ENCODE peak calls at places on chromosomes 7 and 10, in ten cellular contexts. N is left ventricle myocardium inferior; J is left ventricle myocardium superior; Y is effector memory CD8-positive, alpha-beta T cell; H is ascending aorta; V is stimulated activated CD4-positive, alpha-beta T cell treated with anti-CD3 and anti-CD28 coated beads, Interleukin-2, amount 100 ng/mL, for 24 hours; Q is lower lobe of right lung; D is CD8-positive, alpha-beta memory T cell; C is midbrain; O is neural crest cell. R is an unnamed sample.

GRCh38 chr10:4736183-4736582 is 89.8 kb upstream of the AKR1E2 start:
- DNase-seq in N (no peak), J (no peak), Y (no peak), H (no peak), V (no peak), Q (no peak), D (no peak), C (no peak), O (no peak), R (no peak)

GRCh38 chr7:29091722-29092121 is 54.6 kb downstream of the CPVL start:
- DNase-seq in N (no peak), J (no peak), Y (no peak), H (no peak), V (no peak), Q (no peak), D (no peak), C (no peak), O (no peak), R (no peak)

GRCh38 chr10:60932756-60933155 is 11.2 kb downstream of the RHOBTB1 start:
- DNase-seq in N (no peak), J (no peak), Y (no peak), H (no peak), V (no peak), Q (no peak), D (no peak), C (no peak), O (no peak), R (no peak)

GRCh38 chr7:158646766-158647474 is 57.7 kb downstream of the NCAPG2 start:
- DNase-seq in N (no peak), J (no peak), Y (no peak), H (no peak), V (no peak), Q (no peak), D (no peak), C (no peak), O (peak; percentile 16), R (peak; percentile 3)

GRCh38 chr10:24518981-24519597 is 204.6 kb downstream of the ARHGAP21 start:
- DNase-seq in N (peak; percentile 28), J (peak; percentile 36), Y (no peak), H (peak; percentile 74), V (peak; percentile 47), Q (peak; percentile 48), D (no peak), C (peak; percentile 77), O (peak; percentile 80), R (peak; percentile 77)

GRCh38 chr10:114682121-114682520 is 24.0 kb upstream of the ABLIM1 start:
- DNase-seq in N (no peak), J (no peak), Y (no peak), H (no peak), V (no peak), Q (no peak), D (no peak), C (no peak), O (no peak), R (peak; percentile 54)

GRCh38 chr10:6135039-6135438 is 46.2 kb downstream of the RBM17 start:
- DNase-seq in N (no peak), J (no peak), Y (no peak), H (no peak), V (no peak), Q (no peak), D (no peak), C (no peak), O (no peak), R (no peak)

GRCh38 chr10:127976701-127977367 is 69.9 kb downstream of the PTPRE start:
- DNase-seq in N (no peak), J (no peak), Y (no peak), H (peak; percentile 35), V (no peak), Q (no peak), D (no peak), C (no peak), O (no peak), R (no peak)

GRCh38 chr10:28631896-28632596 is 45.3 kb upstream of the BAMBI start:
- DNase-seq in N (no peak), J (no peak), Y (no peak), H (no peak), V (no peak), Q (no peak), D (no peak), C (no peak), O (no peak), R (no peak)

GRCh38 chr10:4243651-4244050 is 458.6 kb upstream of the KLF6 start:
- DNase-seq in N (no peak), J (no peak), Y (no peak), H (peak; percentile 86), V (no peak), Q (no peak), D (no peak), C (no peak), O (no peak), R (no peak)

GRCh38 chr10:60717852-60718251 is 60.4 kb upstream of the CDK1 start:
- DNase-seq in N (no peak), J (no peak), Y (no peak), H (no peak), V (no peak), Q (no peak), D (no peak), C (no peak), O (no peak), R (no peak)

GRCh38 chr7:46633816-46634215 is 712.7 kb upstream of the IGFBP3 start:
- DNase-seq in N (no peak), J (no peak), Y (no peak), H (no peak), V (no peak), Q (no peak), D (no peak), C (no peak), O (no peak), R (no peak)

GRCh38 chr7:20607216-20607615 is 8.3 kb upstream of the ABCB5 start:
- DNase-seq in N (no peak), J (no peak), Y (no peak), H (no peak), V (no peak), Q (no peak), D (no peak), C (no peak), O (no peak), R (no peak)